ENCODE peak calls at places on chromosomes 3 and 15, in four cellular contexts. One of them, this sample, is unnamed.

GRCh38 chr3:57512174-57512573 is 32.0 kb downstream of the DNAH12 start:
- DNase-seq in neural crest cell: no peak
- DNase-seq in H1: no peak
- DNase-seq in psoas muscle: no peak
- DNase-seq in this sample: no peak

GRCh38 chr3:143628971-143629370 is 219.3 kb downstream of the SLC9A9 start:
- DNase-seq in psoas muscle: no peak
- DNase-seq in H1: no peak
- DNase-seq in neural crest cell: no peak
- DNase-seq in this sample: no peak

GRCh38 chr15:51869074-51869425 is 39.6 kb downstream of the TMOD3 start:
- DNase-seq in psoas muscle: no peak
- DNase-seq in neural crest cell: no peak
- DNase-seq in H1: no peak
- DNase-seq in this sample: no peak

GRCh38 chr3:55620361-55621025 is 133.4 kb upstream of the WNT5A start:
- DNase-seq in neural crest cell: no peak
- DNase-seq in H1: no peak
- DNase-seq in psoas muscle: no peak
- DNase-seq in this sample: no peak

GRCh38 chr15:79853492-79854328 is 43.1 kb downstream of the MTHFS start:
- DNase-seq in psoas muscle: peak; percentile 40
- DNase-seq in neural crest cell: peak; percentile 65
- DNase-seq in H1: peak; percentile 54
- DNase-seq in this sample: no peak

GRCh38 chr3:138646008-138646407 is 37.4 kb downstream of the FAIM start:
- DNase-seq in H1: no peak
- DNase-seq in psoas muscle: no peak
- DNase-seq in neural crest cell: no peak
- DNase-seq in this sample: no peak

GRCh38 chr15:43484455-43484854 is 8.5 kb downstream of the TP53BP1 start:
- DNase-seq in psoas muscle: no peak
- DNase-seq in H1: no peak
- DNase-seq in neural crest cell: no peak
- DNase-seq in this sample: no peak

GRCh38 chr3:15377961-15378791 is 45.8 kb upstream of the SH3BP5 start:
- DNase-seq in H1: peak; percentile 66
- DNase-seq in psoas muscle: peak; percentile 93
- DNase-seq in neural crest cell: peak; percentile 86
- DNase-seq in this sample: peak; percentile 73

GRCh38 chr3:66138336-66139234 is 82.2 kb upstream of the SLC25A26 start:
- DNase-seq in H1: peak; percentile 34
- DNase-seq in psoas muscle: peak; percentile 26
- DNase-seq in neural crest cell: peak; percentile 42
- DNase-seq in this sample: peak; percentile 51

GRCh38 chr3:190265126-190265525 is 57.1 kb downstream of the CLDN1 start:
- DNase-seq in H1: no peak
- DNase-seq in psoas muscle: no peak
- DNase-seq in neural crest cell: no peak
- DNase-seq in this sample: no peak

GRCh38 chr15:89575656-89576416 is 567 bp downstream of the TICRR start:
- DNase-seq in psoas muscle: no peak
- DNase-seq in neural crest cell: peak; percentile 26
- DNase-seq in H1: no peak
- DNase-seq in this sample: no peak

GRCh38 chr3:62950227-62950626 is 75.0 kb upstream of the CADPS start:
- DNase-seq in neural crest cell: no peak
- DNase-seq in H1: no peak
- DNase-seq in psoas muscle: no peak
- DNase-seq in this sample: no peak

GRCh38 chr3:39128951-39129350 is 21.5 kb downstream of the TTC21A start:
- DNase-seq in neural crest cell: no peak
- DNase-seq in psoas muscle: no peak
- DNase-seq in H1: no peak
- DNase-seq in this sample: no peak

GRCh38 chr3:23966308-23966707 is 21.2 kb downstream of the NR1D2 start:
- DNase-seq in neural crest cell: no peak
- DNase-seq in psoas muscle: no peak
- DNase-seq in H1: no peak
- DNase-seq in this sample: no peak

GRCh38 chr3:120144267-120144666 is 50.0 kb upstream of the GSK3B start:
- DNase-seq in neural crest cell: no peak
- DNase-seq in psoas muscle: no peak
- DNase-seq in H1: no peak
- DNase-seq in this sample: no peak

GRCh38 chr3:33313331-33313730 is 36.1 kb downstream of the FBXL2 start:
- DNase-seq in H1: no peak
- DNase-seq in psoas muscle: no peak
- DNase-seq in neural crest cell: no peak
- DNase-seq in this sample: no peak

GRCh38 chr3:197298858-197299854 is 744 bp upstream of the DLG1 start:
- DNase-seq in H1: no peak
- DNase-seq in neural crest cell: peak; percentile 12
- DNase-seq in psoas muscle: peak; percentile 39
- DNase-seq in this sample: no peak

GRCh38 chr3:164460851-164461250 is 617.4 kb downstream of the SI start:
- DNase-seq in H1: no peak
- DNase-seq in psoas muscle: no peak
- DNase-seq in neural crest cell: no peak
- DNase-seq in this sample: no peak

GRCh38 chr3:55645406-55645805 is 158.3 kb upstream of the WNT5A start:
- DNase-seq in neural crest cell: no peak
- DNase-seq in psoas muscle: no peak
- DNase-seq in H1: no peak
- DNase-seq in this sample: no peak

GRCh38 chr15:37053070-37053653 is 47.2 kb downstream of the MEIS2 start:
- DNase-seq in H1: no peak
- DNase-seq in psoas muscle: no peak
- DNase-seq in neural crest cell: no peak
- DNase-seq in this sample: no peak

GRCh38 chr3:189262746-189263145 is 91.0 kb downstream of the TPRG1 start:
- DNase-seq in psoas muscle: peak; percentile 56
- DNase-seq in H1: no peak
- DNase-seq in neural crest cell: no peak
- DNase-seq in this sample: no peak

GRCh38 chr3:142931222-142931621 is 32.3 kb downstream of the PAQR9 start:
- DNase-seq in neural crest cell: no peak
- DNase-seq in H1: no peak
- DNase-seq in psoas muscle: no peak
- DNase-seq in this sample: no peak

GRCh38 chr3:185460283-185460682 is 38.6 kb downstream of the TMEM41A start:
- DNase-seq in neural crest cell: no peak
- DNase-seq in psoas muscle: no peak
- DNase-seq in H1: no peak
- DNase-seq in this sample: no peak

GRCh38 chr3:59771760-59772159 is 721.9 kb upstream of the CFAP20DC start:
- DNase-seq in H1: no peak
- DNase-seq in neural crest cell: no peak
- DNase-seq in psoas muscle: no peak
- DNase-seq in this sample: no peak

GRCh38 chr15:48680841-48681240 is 35.3 kb upstream of the FBN1 start:
- DNase-seq in psoas muscle: no peak
- DNase-seq in neural crest cell: no peak
- DNase-seq in H1: no peak
- DNase-seq in this sample: no peak

This sample was measured in NCI-H1930.